ENCODE peak calls at places on chromosomes 13 and 19, in eight cellular contexts. E, C, W, V, B, A, R and T are unnamed samples.

GRCh38 chr13:45225370-45225769 is 24.5 kb upstream of the KCTD4 start:
- DNase-seq in E (no peak), C (no peak), W (no peak), V (no peak), B (no peak), A (no peak), R (no peak), T (no peak)

GRCh38 chr13:48431987-48432615 is 19.2 kb upstream of the LPAR6 start:
- DNase-seq in E (no peak), C (no peak), W (peak), V (no peak), B (no peak), A (no peak), R (peak), T (peak)

GRCh38 chr19:45171211-45171623 is 6.8 kb downstream of the TRAPPC6A start:
- DNase-seq in E (no peak), C (no peak), W (peak), V (no peak), B (no peak), A (peak), R (no peak), T (no peak)

GRCh38 chr13:99367663-99368448 is 60.7 kb upstream of the GPR183 start:
- DNase-seq in E (no peak), C (no peak), W (no peak), V (no peak), B (no peak), A (no peak), R (no peak), T (no peak)

GRCh38 chr13:19184176-19184575 is 2.6 kb upstream of the TUBA3C start:
- DNase-seq in E (no peak), C (no peak), W (no peak), V (peak), B (no peak), A (no peak), R (no peak), T (no peak)

GRCh38 chr13:102244617-102245227 is 157.1 kb downstream of the FGF14 start:
- DNase-seq in E (no peak), C (no peak), W (no peak), V (no peak), B (no peak), A (no peak), R (no peak), T (no peak)

GRCh38 chr13:33849211-33849610 is 31.3 kb downstream of the RFC3 start:
- DNase-seq in E (no peak), C (no peak), W (no peak), V (no peak), B (no peak), A (no peak), R (no peak), T (no peak)

GRCh38 chr19:40768936-40769335 is 6.4 kb upstream of the MIA start:
- DNase-seq in E (no peak), C (no peak), W (no peak), V (no peak), B (no peak), A (no peak), R (no peak), T (no peak)

GRCh38 chr13:59801107-59801880 is 362.4 kb downstream of the DIAPH3 start:
- DNase-seq in E (no peak), C (no peak), W (no peak), V (no peak), B (no peak), A (no peak), R (no peak), T (no peak)

GRCh38 chr13:64397699-64398098 is 2832.4 kb downstream of the PCDH9 start:
- DNase-seq in E (no peak), C (no peak), W (peak), V (no peak), B (no peak), A (no peak), R (peak), T (peak)

GRCh38 chr19:49301866-49302252 is 23.1 kb downstream of the SLC6A16 start:
- DNase-seq in E (no peak), C (no peak), W (no peak), V (no peak), B (no peak), A (no peak), R (no peak), T (no peak)

GRCh38 chr19:11483176-11484111 is 2.6 kb upstream of the ELAVL3 start:
- DNase-seq in E (no peak), C (no peak), W (no peak), V (no peak), B (no peak), A (no peak), R (no peak), T (no peak)

GRCh38 chr19:42286349-42287016 is 15.4 kb upstream of the PRR19 start:
- DNase-seq in E (no peak), C (peak), W (peak), V (no peak), B (no peak), A (peak), R (peak), T (peak)

GRCh38 chr19:23065306-23065705 is 51.5 kb upstream of the ZNF730 start:
- DNase-seq in E (no peak), C (no peak), W (no peak), V (no peak), B (no peak), A (no peak), R (no peak), T (no peak)

GRCh38 chr19:48501961-48502719 is 9.5 kb downstream of the LMTK3 start:
- DNase-seq in E (peak), C (no peak), W (peak), V (peak), B (no peak), A (peak), R (peak), T (no peak)

GRCh38 chr13:102128216-102128800 is 273.5 kb downstream of the FGF14 start:
- DNase-seq in E (no peak), C (no peak), W (peak), V (no peak), B (no peak), A (no peak), R (peak), T (peak)

GRCh38 chr13:75636339-75637095 is 387 bp downstream of the LMO7 start:
- DNase-seq in E (peak), C (peak), W (peak), V (no peak), B (no peak), A (peak), R (peak), T (peak)

GRCh38 chr19:50785329-50785922 is 4.8 kb upstream of the ACP4 start:
- DNase-seq in E (no peak), C (no peak), W (no peak), V (no peak), B (no peak), A (no peak), R (no peak), T (no peak)

GRCh38 chr19:17575871-17576757 is 20.7 kb downstream of the COLGALT1 start:
- DNase-seq in E (no peak), C (no peak), W (no peak), V (no peak), B (no peak), A (no peak), R (no peak), T (no peak)

GRCh38 chr13:114100446-114101320 is 31.7 kb downstream of the RASA3 start:
- DNase-seq in E (no peak), C (peak), W (peak), V (no peak), B (no peak), A (no peak), R (peak), T (no peak)

GRCh38 chr19:55146648-55147218 is 2.3 kb downstream of the TNNT1 start:
- DNase-seq in E (peak), C (no peak), W (no peak), V (no peak), B (no peak), A (peak), R (no peak), T (no peak)

GRCh38 chr13:45615501-45616101 is at the start of gene ERICH6B:
- DNase-seq in E (peak), C (peak), W (peak), V (no peak), B (no peak), A (peak), R (peak), T (peak)

GRCh38 chr19:5338661-5339469 is 1.7 kb downstream of the PTPRS start:
- DNase-seq in E (peak), C (no peak), W (no peak), V (no peak), B (no peak), A (peak), R (no peak), T (no peak)

GRCh38 chr19:5337886-5338595 is 2.6 kb downstream of the PTPRS start:
- DNase-seq in E (no peak), C (no peak), W (no peak), V (no peak), B (no peak), A (no peak), R (no peak), T (no peak)

GRCh38 chr19:5340637-5341447 is at the start of gene PTPRS:
- DNase-seq in E (peak), C (peak), W (peak), V (no peak), B (no peak), A (peak), R (peak), T (peak)

GRCh38 chr19:5339950-5340636 is 519 bp downstream of the PTPRS start:
- DNase-seq in E (peak), C (peak), W (no peak), V (no peak), B (no peak), A (peak), R (no peak), T (no peak)

GRCh38 chr19:5339470-5339949 is 1.1 kb downstream of the PTPRS start:
- DNase-seq in E (peak), C (no peak), W (no peak), V (no peak), B (no peak), A (no peak), R (no peak), T (no peak)
- H3K4me3 ChIP-seq in E (peak), C (peak), W (peak), V (peak), B (peak), A (peak), R (peak), T (peak)

GRCh38 chr19:18995804-18996241 is 37.5 kb downstream of the SUGP2 start:
- DNase-seq in E (peak), C (peak), W (peak), V (no peak), B (peak), A (peak), R (peak), T (peak)
- TF ChIP-seq CTCF in E (peak), C (no peak), W (peak), V (no peak), B (peak), A (peak), R (peak), T (peak)

DNA sequence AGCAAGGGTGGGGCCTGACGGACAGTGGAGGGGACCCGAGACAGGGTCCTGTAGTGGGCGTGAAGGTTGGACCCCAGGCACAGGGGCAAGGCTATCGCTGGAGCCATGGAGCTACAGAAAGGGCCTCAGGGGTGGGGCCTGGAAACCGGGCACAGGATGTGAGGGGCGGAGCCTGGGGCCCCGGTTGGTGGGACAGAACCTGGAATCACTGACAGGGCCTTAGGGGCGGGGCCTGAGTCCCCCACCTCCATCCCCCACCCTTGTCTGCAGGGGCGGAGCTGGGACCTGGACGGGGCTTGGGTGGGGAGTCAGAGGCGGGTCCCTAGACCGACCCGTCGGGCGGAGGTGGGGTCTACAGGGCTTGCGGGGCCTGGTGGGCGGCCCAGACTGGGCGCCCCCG is 26.0 kb downstream of the DCAF15 start:
- DNase-seq in E (peak), C (peak), W (no peak), V (peak), B (no peak), A (peak), R (peak), T (peak)
- H3K4me3 ChIP-seq in E (peak), C (peak), W (no peak), V (peak), B (no peak), A (peak), R (no peak), T (no peak)

GRCh38 chr13:110869805-110870706 is 44.8 kb downstream of the ANKRD10 start:
- DNase-seq in E (peak), C (peak), W (peak), V (peak), B (peak), A (peak), R (peak), T (peak)
- TF ChIP-seq CTCF in E (no peak), C (no peak), W (no peak), V (no peak), B (no peak), A (no peak), R (no peak), T (no peak)

GRCh38 chr19:46351241-46352041 is 4.6 kb downstream of the PPP5C start:
- DNase-seq in E (no peak), C (peak), W (peak), V (peak), B (no peak), A (no peak), R (peak), T (peak)

GRCh38 chr19:46350758-46351159 is 3.9 kb downstream of the PPP5C start:
- DNase-seq in E (no peak), C (no peak), W (no peak), V (no peak), B (no peak), A (no peak), R (no peak), T (no peak)

GRCh38 chr19:46347985-46348384 is 1.1 kb downstream of the PPP5C start:
- DNase-seq in E (no peak), C (no peak), W (no peak), V (no peak), B (no peak), A (no peak), R (no peak), T (no peak)

GRCh38 chr19:46349311-46349993 is 2.6 kb downstream of the PPP5C start:
- DNase-seq in E (no peak), C (no peak), W (no peak), V (no peak), B (no peak), A (no peak), R (no peak), T (no peak)

GRCh38 chr19:46350029-46350757 is 3.3 kb downstream of the PPP5C start:
- DNase-seq in E (no peak), C (no peak), W (no peak), V (no peak), B (no peak), A (no peak), R (no peak), T (no peak)
- H3K4me3 ChIP-seq in E (no peak), C (no peak), W (no peak), V (peak), B (no peak), A (no peak), R (no peak), T (no peak)